ENCODE peak calls at places on chromosome 7, in seven cellular contexts. L is hepatocyte; Q is fibroblast of mammary gland; W is CD8-positive, alpha-beta T cell; V is heart left ventricle; M is lower leg skin; D is GM12864. J is an unnamed sample.

GRCh38 chr7:77770316-77770715 is 27.9 kb downstream of the TMEM60 start:
- DNase-seq in V (no peak), D (no peak), Q (no peak), W (no peak), M (no peak), L (no peak), J (no peak)

GRCh38 chr7:125563557-125563956 is 633.9 kb upstream of the POT1 start:
- DNase-seq in M (no peak), V (no peak), W (no peak), L (no peak), D (no peak), Q (no peak), J (no peak)

GRCh38 chr7:16078076-16078952 is 343.0 kb downstream of the CRPPA start:
- DNase-seq in W (no peak), V (no peak), D (peak), M (no peak), L (peak), Q (peak), J (peak)

GRCh38 chr7:79761876-79762429 is 308.5 kb upstream of the MAGI2 start:
- DNase-seq in Q (peak), L (no peak), D (no peak), M (no peak), W (no peak), V (no peak), J (no peak)

GRCh38 chr7:26856481-26856880 is 7.9 kb downstream of the SKAP2 start:
- DNase-seq in W (no peak), V (no peak), Q (peak), D (no peak), L (no peak), M (no peak), J (no peak)

GRCh38 chr7:24700446-24701044 is 56.7 kb downstream of the GSDME start:
- DNase-seq in W (no peak), D (no peak), L (no peak), Q (no peak), M (no peak), V (no peak), J (no peak)

GRCh38 chr7:1011297-1012003 is 28.5 kb downstream of the CYP2W1 start:
- DNase-seq in M (no peak), V (no peak), W (no peak), D (no peak), Q (no peak), L (no peak), J (no peak)

GRCh38 chr7:159016591-159016990 is 128.1 kb downstream of the VIPR2 start:
- DNase-seq in D (no peak), L (no peak), V (no peak), W (no peak), Q (no peak), M (no peak), J (no peak)

GRCh38 chr7:47582748-47583740 is 1.1 kb upstream of the TNS3 start:
- DNase-seq in M (no peak), L (no peak), D (no peak), W (no peak), V (no peak), Q (no peak), J (no peak)

GRCh38 chr7:29723599-29723998 is 82.7 kb upstream of the WIPF3 start:
- DNase-seq in W (no peak), V (no peak), M (no peak), L (peak), D (no peak), Q (peak), J (peak)

GRCh38 chr7:2711895-2712675 is 24.1 kb downstream of the AMZ1 start:
- DNase-seq in L (no peak), V (peak), W (no peak), Q (no peak), M (no peak), D (no peak), J (no peak)

GRCh38 chr7:147492621-147493020 is 1097.9 kb upstream of the C7orf33 start:
- DNase-seq in Q (peak), V (no peak), M (no peak), W (no peak), D (no peak), L (no peak), J (no peak)

GRCh38 chr7:44280993-44281721 is 44.2 kb downstream of the CAMK2B start:
- DNase-seq in W (no peak), D (no peak), M (peak), Q (no peak), V (peak), L (no peak), J (no peak)

GRCh38 chr7:66575398-66575797 is 53.3 kb upstream of the KCTD7 start:
- DNase-seq in W (no peak), L (no peak), D (no peak), Q (no peak), M (no peak), V (no peak), J (no peak)

GRCh38 chr7:44964384-44964830 is 14.4 kb downstream of the MYO1G start:
- DNase-seq in W (no peak), D (no peak), Q (peak), V (no peak), L (no peak), M (peak), J (no peak)

GRCh38 chr7:11261470-11261869 is 287.8 kb downstream of the PHF14 start:
- DNase-seq in Q (no peak), L (peak), W (no peak), V (no peak), M (no peak), D (no peak), J (no peak)

GRCh38 chr7:77537136-77537594 is at the start of gene PTPN12:
- DNase-seq in M (peak), Q (no peak), L (no peak), W (no peak), D (no peak), V (no peak), J (no peak)

GRCh38 chr7:157785021-157785441 is 448.2 kb downstream of the DNAJB6 start:
- DNase-seq in Q (no peak), W (no peak), V (no peak), L (no peak), M (no peak), D (no peak), J (no peak)

GRCh38 chr7:98294798-98295382 is 13.4 kb downstream of the BRI3 start:
- DNase-seq in D (no peak), Q (peak), M (peak), V (peak), W (no peak), L (peak), J (peak)

GRCh38 chr7:148347981-148348380 is 242.6 kb upstream of the C7orf33 start:
- DNase-seq in Q (no peak), W (no peak), D (no peak), L (no peak), M (no peak), V (no peak), J (no peak)

GRCh38 chr7:106418094-106418493 is 133.3 kb upstream of the NAMPT start:
- DNase-seq in Q (peak), L (peak), M (no peak), D (no peak), W (no peak), V (no peak), J (no peak)

GRCh38 chr7:86643478-86644281 is at the start of gene GRM3:
- DNase-seq in Q (no peak), V (peak), L (peak), D (no peak), W (no peak), M (no peak), J (no peak)

GRCh38 chr7:157097569-157097968 is 41.2 kb upstream of the UBE3C start:
- DNase-seq in L (no peak), M (no peak), V (no peak), D (no peak), Q (no peak), W (no peak), J (no peak)

GRCh38 chr7:45599851-45600706 is 25.9 kb downstream of the ADCY1 start:
- DNase-seq in L (no peak), M (peak), D (no peak), V (peak), W (no peak), Q (no peak), J (no peak)

GRCh38 chr7:70392870-70393269 is 739.1 kb upstream of the GALNT17 start:
- DNase-seq in L (no peak), V (no peak), D (no peak), Q (no peak), W (no peak), M (no peak), J (no peak)

GRCh38 chr7:25663877-25664276 is 435.6 kb upstream of the NPVF start:
- DNase-seq in D (no peak), V (no peak), L (no peak), M (no peak), W (no peak), Q (peak), J (no peak)

GRCh38 chr7:1787241-1787640 is 117.2 kb downstream of the ELFN1 start:
- DNase-seq in Q (no peak), D (no peak), M (peak), W (no peak), V (no peak), L (no peak), J (no peak)

GRCh38 chr7:40859965-40860543 is 725.2 kb downstream of the SUGCT start:
- DNase-seq in Q (no peak), D (no peak), W (no peak), V (no peak), L (no peak), M (no peak), J (no peak)

GRCh38 chr7:24059775-24060174 is 224.2 kb upstream of the NPY start:
- DNase-seq in M (no peak), Q (no peak), D (no peak), L (no peak), V (no peak), W (no peak), J (no peak)

GRCh38 chr7:73809454-73810090 is 21.2 kb upstream of the CLDN4 start:
- DNase-seq in Q (peak), D (no peak), M (peak), W (no peak), V (no peak), L (peak), J (no peak)

GRCh38 chr7:115218076-115218475 is 296.2 kb downstream of the MDFIC start:
- DNase-seq in Q (no peak), V (no peak), W (no peak), M (no peak), D (no peak), L (no peak), J (no peak)

GRCh38 chr7:129252133-129252532 is 27.3 kb downstream of the AHCYL2 start:
- DNase-seq in M (no peak), V (no peak), D (no peak), Q (no peak), L (no peak), W (no peak), J (no peak)

DNA sequence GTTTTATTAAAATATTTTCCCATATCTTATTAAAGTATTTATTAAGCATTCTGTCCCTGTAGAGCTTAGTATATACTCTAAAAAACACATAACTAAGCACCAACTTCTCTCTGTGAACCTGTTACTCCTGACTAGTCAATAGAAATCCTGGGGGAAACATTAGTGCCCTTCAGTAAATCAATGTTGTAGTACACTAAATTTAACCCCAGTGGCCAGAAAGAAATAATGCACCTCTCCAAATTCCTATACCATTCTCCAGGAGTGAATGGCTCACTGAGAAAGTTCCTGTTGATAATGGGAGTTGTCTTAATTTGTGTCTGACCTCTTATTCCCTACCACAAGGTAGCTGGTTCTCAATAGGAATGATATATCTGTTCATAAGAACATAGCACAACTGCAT is 188.2 kb downstream of the SEMA3D start:
- DNase-seq in V (no peak), Q (no peak), W (no peak), D (no peak), M (no peak), L (no peak), J (no peak)
- TF ChIP-seq CTCF in V (no peak), Q (no peak), W (no peak), D (no peak), M (no peak), L (no peak), J (no peak)

GRCh38 chr7:95586951-95587301 is 9.4 kb downstream of the PDK4 start:
- DNase-seq in D (no peak), L (no peak), V (no peak), Q (no peak), W (no peak), M (no peak), J (no peak)

GRCh38 chr7:95590387-95591248 is 5.7 kb downstream of the PDK4 start:
- DNase-seq in V (no peak), M (no peak), Q (no peak), L (no peak), W (no peak), D (no peak), J (no peak)

GRCh38 chr7:95589766-95590165 is 6.5 kb downstream of the PDK4 start:
- DNase-seq in Q (no peak), W (no peak), D (no peak), L (no peak), V (no peak), M (no peak), J (no peak)

GRCh38 chr7:95592570-95592969 is 3.7 kb downstream of the PDK4 start:
- DNase-seq in Q (no peak), M (no peak), W (no peak), V (no peak), L (no peak), D (no peak), J (no peak)

DNA sequence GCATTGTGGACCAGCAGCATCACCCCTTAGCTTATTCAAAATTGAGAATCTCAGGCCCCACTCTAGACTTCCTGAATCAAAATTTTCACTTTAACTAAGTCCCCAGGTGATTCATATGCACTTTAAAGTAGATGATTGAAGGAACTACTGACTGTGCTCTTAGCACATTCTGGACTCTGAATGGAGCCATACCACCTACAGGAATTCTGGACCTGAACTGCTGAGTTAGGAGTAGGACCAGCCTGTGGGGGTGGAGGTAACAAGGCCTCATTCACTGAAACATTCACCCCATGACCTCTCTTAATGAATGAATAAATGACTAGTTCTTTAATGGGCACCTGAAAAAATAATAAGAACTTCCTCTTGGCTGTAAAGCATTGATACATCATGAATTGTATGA is 7.3 kb downstream of the PDK4 start:
- DNase-seq in M (no peak), V (no peak), Q (no peak), D (no peak), W (no peak), L (no peak), J (no peak)
- H3K4me3 ChIP-seq in M (no peak), V (no peak), Q (no peak), D (no peak), W (no peak), L (no peak), J (no peak)

GRCh38 chr7:50475340-50475739 is 25.2 kb upstream of the FIGNL1 start:
- DNase-seq in W (no peak), M (peak), Q (no peak), L (no peak), D (no peak), V (no peak), J (peak)
- TF ChIP-seq CTCF in W (no peak), M (no peak), Q (no peak), L (no peak), D (no peak), V (no peak), J (no peak)

GRCh38 chr7:33080326-33080725 is 17.8 kb upstream of the NT5C3A start:
- DNase-seq in L (no peak), V (no peak), Q (no peak), D (no peak), M (no peak), W (no peak), J (no peak)

GRCh38 chr7:33075818-33076483 is 13.4 kb upstream of the NT5C3A start:
- DNase-seq in V (no peak), W (no peak), L (no peak), Q (no peak), D (no peak), M (no peak), J (no peak)

GRCh38 chr7:33072471-33072870 is 9.9 kb upstream of the NT5C3A start:
- DNase-seq in D (no peak), Q (peak), M (no peak), V (no peak), W (no peak), L (no peak), J (no peak)

GRCh38 chr7:33073243-33073642 is 10.7 kb upstream of the NT5C3A start:
- DNase-seq in V (no peak), D (no peak), M (no peak), W (no peak), L (no peak), Q (no peak), J (peak)

GRCh38 chr7:33076737-33077136 is 14.2 kb upstream of the NT5C3A start:
- DNase-seq in M (no peak), V (no peak), W (no peak), Q (no peak), D (no peak), L (no peak), J (no peak)
- H3K4me3 ChIP-seq in M (no peak), V (no peak), W (no peak), Q (no peak), D (no peak), L (no peak), J (no peak)

DNA sequence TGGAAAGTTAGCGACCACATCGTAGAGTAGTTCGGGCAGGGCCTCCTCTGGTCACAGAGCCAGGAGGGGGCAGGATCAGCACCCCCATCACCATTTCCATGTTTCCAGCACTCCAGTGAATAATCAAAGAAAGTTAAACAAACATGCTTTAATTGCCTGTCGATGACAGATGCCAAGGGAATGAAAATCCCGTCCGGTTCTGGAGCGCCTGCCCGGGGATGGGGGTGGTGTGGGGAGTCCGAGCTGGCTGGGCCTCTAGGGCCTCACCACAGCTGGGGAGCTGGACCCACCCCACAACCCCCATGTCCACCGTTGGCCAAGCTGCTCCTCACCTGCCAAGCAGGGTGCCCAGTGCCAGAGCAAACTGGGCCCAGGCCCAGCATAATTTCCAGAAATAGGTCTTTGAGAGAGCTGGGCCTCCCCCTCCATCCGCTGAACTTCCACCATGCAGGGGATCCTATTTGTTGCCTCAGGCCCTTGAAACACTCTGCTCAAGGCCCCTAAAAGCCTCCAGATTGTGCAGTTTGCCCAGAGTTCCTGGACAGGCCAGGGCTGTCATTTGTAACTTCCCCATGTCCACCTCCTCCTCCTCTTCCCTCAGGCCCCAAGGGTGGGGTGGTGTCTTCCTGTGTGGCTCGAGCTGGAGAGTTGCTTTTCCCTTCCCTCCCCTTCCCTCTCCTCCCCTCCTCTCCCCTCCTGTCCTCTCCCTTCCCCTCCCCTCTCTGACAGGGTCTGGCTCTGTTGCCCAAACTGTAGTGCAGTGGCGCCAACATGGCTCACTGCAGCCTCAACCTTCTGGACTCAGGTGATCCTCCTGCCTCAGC is 101.0 kb downstream of the MYL10 start:
- DNase-seq in L (no peak), D (no peak), W (no peak), M (no peak), Q (no peak), V (peak), J (no peak)
- TF ChIP-seq CTCF in L (no peak), D (no peak), W (no peak), M (no peak), Q (no peak), V (no peak), J (no peak)

DNA sequence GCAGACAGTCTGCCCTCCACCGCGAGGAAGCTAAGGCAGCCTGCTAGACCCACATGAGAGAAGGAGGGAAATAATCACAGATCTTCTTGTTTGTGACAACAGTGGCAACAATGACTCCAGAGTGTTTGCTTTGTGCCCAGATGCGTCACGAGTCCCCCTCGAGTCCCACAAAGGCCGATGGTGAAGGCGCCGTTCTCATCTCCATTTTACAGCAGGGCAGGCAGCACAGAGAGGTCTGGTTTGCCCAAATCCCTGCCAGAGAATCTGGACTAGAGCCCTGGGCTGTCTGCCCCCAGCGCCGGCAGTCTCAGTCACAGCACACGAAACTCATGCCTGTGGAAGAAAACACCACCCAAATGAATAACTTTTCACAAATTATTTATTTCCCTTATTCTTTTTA is 38.1 kb downstream of the KIAA1549 start:
- DNase-seq in V (no peak), M (peak), W (no peak), L (no peak), Q (no peak), D (no peak), J (no peak)
- H3K4me3 ChIP-seq in V (no peak), M (no peak), W (no peak), L (no peak), Q (no peak), D (no peak), J (no peak)